ENCODE peak calls at places on chromosomes 16 and 17, in ten cellular contexts. X is Daoy; M is HCEC 1CT; O is A549; V is activated T-helper 1 cell treated with anti-CD3 and anti-CD28 coated beads, Interleukin-12 subunit alpha, Interleukin-12 subunit beta, Interleukin-2, Interleukin-4 antibody, amounts not matched to agents 30 ng/mL and 10 ng/mL and 1 ng/mL, durations not matched to agents 14 hours and 24 hours and 36 hours; N is HFFc6; Y is NCI-H1436; J is iPS-NIHi11; I is GM10248; E is MM.1S. G is an unnamed sample.
A peak's percentile ranks its signal among the peaks of the same experiment; 100 is the strongest.

GRCh38 chr17:43468746-43469544 is 14.8 kb upstream of the DHX8 start:
- DNase-seq in X (peak; percentile 95), M (peak; percentile 98), O (peak; percentile 73), V (no peak), N (peak; percentile 95), Y (no peak), J (no peak), I (no peak), E (no peak), G (peak; percentile 7)

GRCh38 chr16:2964416-2965223 is 545 bp downstream of the KREMEN2 start:
- DNase-seq in X (peak; percentile 84), M (no peak), O (peak; percentile 84), V (peak; percentile 64), N (no peak), Y (peak; percentile 77), J (peak; percentile 93), I (peak; percentile 88), E (no peak), G (peak; percentile 93)

GRCh38 chr16:56605475-56605874 is 2.9 kb upstream of the MT2A start:
- DNase-seq in X (no peak), M (no peak), O (no peak), V (no peak), N (no peak), Y (no peak), J (no peak), I (no peak), E (no peak), G (no peak)

GRCh38 chr16:67169642-67170167 is 633 bp upstream of the NOL3 start:
- DNase-seq in X (peak; percentile 51), M (no peak), O (peak; percentile 50), V (no peak), N (no peak), Y (peak; percentile 75), J (peak; percentile 62), I (no peak), E (no peak), G (peak; percentile 77)

GRCh38 chr17:18246880-18247612 is 11.5 kb downstream of the FLII start:
- DNase-seq in X (peak; percentile 58), M (no peak), O (peak; percentile 73), V (no peak), N (peak; percentile 24), Y (peak; percentile 94), J (peak; percentile 98), I (no peak), E (no peak), G (peak; percentile 74)

GRCh38 chr17:33023790-33024189 is 32.1 kb downstream of the SPACA3 start:
- DNase-seq in X (no peak), M (no peak), O (no peak), V (no peak), N (no peak), Y (no peak), J (no peak), I (no peak), E (no peak), G (no peak)

GRCh38 chr16:83746611-83747010 is 61.2 kb upstream of the HSBP1 start:
- DNase-seq in X (no peak), M (no peak), O (no peak), V (no peak), N (no peak), Y (no peak), J (no peak), I (no peak), E (no peak), G (no peak)

GRCh38 chr17:40099627-40100418 is 566 bp downstream of the NR1D1 start:
- DNase-seq in X (peak; percentile 46), M (peak; percentile 26), O (no peak), V (no peak), N (no peak), Y (no peak), J (no peak), I (no peak), E (peak; percentile 14), G (no peak)